ENCODE peak calls at places on chromosome X, in nine cellular contexts. One of them, this sample, is unnamed.

GRCh38 chrX:10722804-10723364 is 102.5 kb upstream of the MID1 start:
- DNase-seq in endothelial cell of umbilical vein: peak
- DNase-seq in IMR-90: peak
- DNase-seq in NB4: peak
- DNase-seq in H1: peak
- DNase-seq in lower leg skin: peak
- DNase-seq in heart left ventricle: peak
- DNase-seq in A549: peak
- DNase-seq in body of pancreas: peak
- DNase-seq in this sample: peak

GRCh38 chrX:7233632-7234406 is 85.9 kb upstream of the PUDP start:
- DNase-seq in endothelial cell of umbilical vein: no peak
- DNase-seq in IMR-90: no peak
- DNase-seq in NB4: peak
- DNase-seq in H1: no peak
- DNase-seq in lower leg skin: no peak
- DNase-seq in heart left ventricle: no peak
- DNase-seq in A549: no peak
- DNase-seq in body of pancreas: no peak
- DNase-seq in this sample: no peak

GRCh38 chrX:7985568-7985967 is 58.4 kb upstream of the PNPLA4 start:
- DNase-seq in endothelial cell of umbilical vein: no peak
- DNase-seq in IMR-90: peak
- DNase-seq in NB4: peak
- DNase-seq in H1: no peak
- DNase-seq in lower leg skin: no peak
- DNase-seq in heart left ventricle: no peak
- DNase-seq in A549: no peak
- DNase-seq in body of pancreas: no peak
- DNase-seq in this sample: no peak

GRCh38 chrX:116009871-116010710 is 160.5 kb upstream of the AGTR2 start:
- DNase-seq in endothelial cell of umbilical vein: no peak
- DNase-seq in IMR-90: no peak
- DNase-seq in NB4: peak
- DNase-seq in H1: no peak
- DNase-seq in lower leg skin: no peak
- DNase-seq in heart left ventricle: peak
- DNase-seq in A549: no peak
- DNase-seq in body of pancreas: peak
- DNase-seq in this sample: peak

GRCh38 chrX:137305404-137305803 is 260.5 kb upstream of the ZIC3 start:
- DNase-seq in endothelial cell of umbilical vein: no peak
- DNase-seq in IMR-90: no peak
- DNase-seq in NB4: no peak
- DNase-seq in H1: no peak
- DNase-seq in lower leg skin: no peak
- DNase-seq in heart left ventricle: no peak
- DNase-seq in A549: no peak
- DNase-seq in body of pancreas: no peak
- DNase-seq in this sample: no peak

GRCh38 chrX:13764284-13764683 is 29.7 kb downstream of the OFD1 start:
- DNase-seq in endothelial cell of umbilical vein: no peak
- DNase-seq in IMR-90: no peak
- DNase-seq in NB4: peak
- DNase-seq in H1: no peak
- DNase-seq in lower leg skin: no peak
- DNase-seq in heart left ventricle: peak
- DNase-seq in A549: no peak
- DNase-seq in body of pancreas: no peak
- DNase-seq in this sample: no peak

GRCh38 chrX:112947981-112948380 is 107.3 kb upstream of the AMOT start:
- DNase-seq in endothelial cell of umbilical vein: no peak
- DNase-seq in IMR-90: no peak
- DNase-seq in NB4: no peak
- DNase-seq in H1: no peak
- DNase-seq in lower leg skin: no peak
- DNase-seq in heart left ventricle: no peak
- DNase-seq in A549: no peak
- DNase-seq in body of pancreas: no peak
- DNase-seq in this sample: no peak

GRCh38 chrX:46381630-46382029 is 163.6 kb downstream of the ZNF674 start:
- DNase-seq in endothelial cell of umbilical vein: peak
- DNase-seq in IMR-90: peak
- DNase-seq in NB4: peak
- DNase-seq in H1: peak
- DNase-seq in lower leg skin: no peak
- DNase-seq in heart left ventricle: no peak
- DNase-seq in A549: no peak
- DNase-seq in body of pancreas: no peak
- DNase-seq in this sample: no peak

GRCh38 chrX:143634701-143635442 is 1.0 kb downstream of the SLITRK4 start:
- DNase-seq in endothelial cell of umbilical vein: no peak
- DNase-seq in IMR-90: no peak
- DNase-seq in NB4: no peak
- DNase-seq in H1: no peak
- DNase-seq in lower leg skin: no peak
- DNase-seq in heart left ventricle: no peak
- DNase-seq in A549: no peak
- DNase-seq in body of pancreas: no peak
- DNase-seq in this sample: no peak

GRCh38 chrX:444305-444704 is 57.6 kb upstream of the PPP2R3B start:
- DNase-seq in endothelial cell of umbilical vein: no peak
- DNase-seq in IMR-90: no peak
- DNase-seq in NB4: no peak
- DNase-seq in H1: no peak
- DNase-seq in lower leg skin: no peak
- DNase-seq in heart left ventricle: no peak
- DNase-seq in A549: no peak
- DNase-seq in body of pancreas: no peak
- DNase-seq in this sample: no peak

GRCh38 chrX:49754238-49754857 is 58.6 kb upstream of the PAGE1 start:
- DNase-seq in endothelial cell of umbilical vein: peak
- DNase-seq in IMR-90: peak
- DNase-seq in NB4: peak
- DNase-seq in H1: peak
- DNase-seq in lower leg skin: peak
- DNase-seq in heart left ventricle: peak
- DNase-seq in A549: peak
- DNase-seq in body of pancreas: peak
- DNase-seq in this sample: peak

GRCh38 chrX:107565916-107566602 is 62.3 kb upstream of the PRPS1 start:
- DNase-seq in endothelial cell of umbilical vein: peak
- DNase-seq in IMR-90: peak
- DNase-seq in NB4: peak
- DNase-seq in H1: no peak
- DNase-seq in lower leg skin: no peak
- DNase-seq in heart left ventricle: no peak
- DNase-seq in A549: peak
- DNase-seq in body of pancreas: peak
- DNase-seq in this sample: no peak

DNA sequence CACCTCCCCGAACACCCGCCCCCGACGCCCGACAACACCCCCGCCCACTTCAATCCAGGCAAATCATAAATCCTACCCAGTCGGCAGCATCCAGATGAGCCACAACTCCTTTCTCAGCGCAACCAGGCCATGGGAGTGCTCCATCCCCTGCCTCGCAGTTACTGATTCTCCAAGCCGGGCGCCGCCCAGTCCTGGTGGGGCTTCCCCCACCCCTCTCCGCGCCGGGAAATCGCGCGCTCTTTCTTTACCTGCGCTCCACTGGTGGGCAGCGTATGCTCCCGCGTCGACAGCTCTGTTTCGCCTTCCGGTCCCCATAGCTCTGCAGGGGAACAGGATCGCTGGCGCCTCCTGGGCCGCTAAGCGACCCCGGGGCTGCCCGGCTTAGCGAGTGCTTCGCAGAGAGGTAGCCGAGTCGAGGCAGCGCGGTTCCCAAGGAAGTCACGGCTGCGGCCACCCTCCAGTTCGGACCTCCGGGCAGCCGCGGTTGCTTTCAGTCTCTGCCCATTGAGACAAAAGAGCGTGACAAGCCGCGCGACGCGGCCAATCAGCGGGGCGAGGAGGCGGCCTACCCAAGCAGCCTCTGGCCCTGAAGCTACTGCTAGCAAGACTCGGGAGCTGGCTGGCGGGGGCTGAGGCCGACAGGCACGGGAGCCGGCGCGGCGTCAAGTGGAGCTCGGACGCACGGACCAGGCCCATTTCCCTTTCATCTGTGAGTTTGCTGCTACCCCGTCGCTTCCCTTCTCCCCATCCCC is 43.7 kb upstream of the TMSB15B start:
- DNase-seq in endothelial cell of umbilical vein: peak
- DNase-seq in IMR-90: peak
- DNase-seq in NB4: peak
- DNase-seq in H1: peak
- DNase-seq in lower leg skin: peak
- DNase-seq in heart left ventricle: peak
- DNase-seq in A549: peak
- DNase-seq in body of pancreas: peak
- DNase-seq in this sample: peak
- TF ChIP-seq POLR2A in endothelial cell of umbilical vein: no peak
- TF ChIP-seq POLR2A in IMR-90: no peak
- TF ChIP-seq POLR2A in NB4: no peak
- TF ChIP-seq POLR2A in H1: peak
- TF ChIP-seq POLR2A in lower leg skin: no peak
- TF ChIP-seq POLR2A in heart left ventricle: no peak
- TF ChIP-seq POLR2A in A549: peak
- TF ChIP-seq POLR2A in body of pancreas: no peak
- TF ChIP-seq POLR2A in this sample: no peak

GRCh38 chrX:42396136-42396535 is 381.8 kb downstream of the PPP1R2C start:
- DNase-seq in endothelial cell of umbilical vein: no peak
- DNase-seq in IMR-90: no peak
- DNase-seq in NB4: no peak
- DNase-seq in H1: no peak
- DNase-seq in lower leg skin: no peak
- DNase-seq in heart left ventricle: no peak
- DNase-seq in A549: no peak
- DNase-seq in body of pancreas: no peak
- DNase-seq in this sample: no peak

GRCh38 chrX:42399632-42400024 is 378.3 kb downstream of the PPP1R2C start:
- DNase-seq in endothelial cell of umbilical vein: no peak
- DNase-seq in IMR-90: no peak
- DNase-seq in NB4: no peak
- DNase-seq in H1: no peak
- DNase-seq in lower leg skin: no peak
- DNase-seq in heart left ventricle: no peak
- DNase-seq in A549: no peak
- DNase-seq in body of pancreas: no peak
- DNase-seq in this sample: no peak

GRCh38 chrX:42398967-42399631 is 378.9 kb downstream of the PPP1R2C start:
- DNase-seq in endothelial cell of umbilical vein: peak
- DNase-seq in IMR-90: no peak
- DNase-seq in NB4: no peak
- DNase-seq in H1: no peak
- DNase-seq in lower leg skin: no peak
- DNase-seq in heart left ventricle: no peak
- DNase-seq in A549: no peak
- DNase-seq in body of pancreas: no peak
- DNase-seq in this sample: no peak
- TF ChIP-seq POLR2A in endothelial cell of umbilical vein: no peak
- TF ChIP-seq POLR2A in IMR-90: no peak
- TF ChIP-seq POLR2A in NB4: no peak
- TF ChIP-seq POLR2A in H1: no peak
- TF ChIP-seq POLR2A in lower leg skin: no peak
- TF ChIP-seq POLR2A in heart left ventricle: no peak
- TF ChIP-seq POLR2A in A549: no peak
- TF ChIP-seq POLR2A in body of pancreas: no peak
- TF ChIP-seq POLR2A in this sample: no peak

DNA sequence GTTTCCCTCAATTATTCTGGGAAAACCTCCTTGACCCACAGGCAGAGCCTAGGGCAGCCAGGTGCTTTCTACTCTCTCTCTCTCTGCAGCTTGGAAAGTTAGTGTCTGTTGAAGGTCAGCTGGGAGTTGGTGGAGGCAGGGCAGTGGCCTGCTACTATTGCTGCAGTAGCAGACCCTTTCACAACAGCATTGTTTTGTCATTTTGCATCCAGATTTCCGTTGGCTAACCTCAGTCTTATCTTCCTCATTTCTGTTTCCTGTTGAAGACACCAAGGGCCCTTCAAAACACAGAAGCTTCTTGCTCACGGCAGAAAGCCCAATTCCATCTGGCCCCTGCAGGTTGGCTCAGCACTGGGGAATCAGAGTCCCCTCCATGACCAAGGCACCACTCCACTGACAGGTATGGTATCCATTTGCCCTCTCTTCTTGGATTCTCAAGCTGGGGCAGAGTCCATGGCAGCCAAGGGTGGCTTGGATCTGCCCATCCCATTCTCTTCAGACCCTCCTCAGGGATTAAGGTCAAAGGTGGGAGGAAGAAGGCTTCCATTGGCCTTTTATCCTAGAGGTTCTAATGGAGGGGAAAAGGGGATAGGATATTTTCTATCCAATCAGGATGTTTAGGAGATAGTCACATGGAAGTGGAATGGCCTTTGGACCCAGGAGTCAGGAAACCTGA is 24.6 kb downstream of the VSIG4 start:
- DNase-seq in endothelial cell of umbilical vein: no peak
- DNase-seq in IMR-90: no peak
- DNase-seq in NB4: peak
- DNase-seq in H1: no peak
- DNase-seq in lower leg skin: peak
- DNase-seq in heart left ventricle: no peak
- DNase-seq in A549: no peak
- DNase-seq in body of pancreas: no peak
- DNase-seq in this sample: no peak
- TF ChIP-seq POLR2A in endothelial cell of umbilical vein: no peak
- TF ChIP-seq POLR2A in IMR-90: no peak
- TF ChIP-seq POLR2A in NB4: peak
- TF ChIP-seq POLR2A in H1: no peak
- TF ChIP-seq POLR2A in lower leg skin: no peak
- TF ChIP-seq POLR2A in heart left ventricle: no peak
- TF ChIP-seq POLR2A in A549: no peak
- TF ChIP-seq POLR2A in body of pancreas: no peak
- TF ChIP-seq POLR2A in this sample: no peak

DNA sequence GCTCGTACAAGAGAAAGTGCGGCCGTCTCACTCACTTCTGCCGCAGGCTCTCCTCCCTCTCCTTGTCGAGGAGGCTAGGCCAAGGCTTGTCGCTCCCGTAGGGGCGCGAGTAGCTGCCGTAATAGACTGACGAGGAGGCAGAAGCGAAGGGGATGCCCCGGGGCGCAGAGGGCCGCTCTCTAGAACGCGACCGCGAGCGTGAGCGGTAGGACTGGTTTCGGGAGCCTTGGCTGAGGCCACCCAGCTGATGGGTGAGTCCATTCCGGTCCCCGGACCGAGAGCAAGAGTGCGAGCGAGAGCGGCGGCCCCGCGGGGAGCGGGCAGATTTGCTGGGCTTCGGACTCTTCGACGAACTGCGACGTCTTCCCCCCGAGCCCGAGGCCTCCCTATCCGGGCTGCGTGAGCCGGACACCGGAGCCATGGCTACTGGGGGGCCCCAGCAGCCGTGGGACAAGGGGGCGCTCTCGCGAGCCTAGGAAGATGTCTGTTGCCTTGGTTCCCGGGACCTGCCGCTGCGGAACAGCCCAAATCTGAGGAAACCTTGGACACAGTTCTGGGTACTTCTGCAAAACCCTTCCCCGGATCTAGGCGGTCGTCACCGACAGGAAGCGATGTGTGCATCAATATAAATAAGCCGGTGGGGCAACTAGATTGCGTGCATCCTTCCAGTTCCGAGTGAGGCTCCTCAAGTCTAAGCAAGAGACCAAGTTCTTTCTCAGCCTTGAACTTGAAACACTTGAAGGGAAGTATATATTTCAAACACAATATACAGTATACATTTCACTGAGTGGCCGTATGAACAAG is at the start of gene NKAP:
- DNase-seq in endothelial cell of umbilical vein: peak
- DNase-seq in IMR-90: peak
- DNase-seq in NB4: peak
- DNase-seq in H1: peak
- DNase-seq in lower leg skin: peak
- DNase-seq in heart left ventricle: peak
- DNase-seq in A549: peak
- DNase-seq in body of pancreas: peak
- DNase-seq in this sample: peak
- TF ChIP-seq POLR2A in endothelial cell of umbilical vein: peak
- TF ChIP-seq POLR2A in IMR-90: peak
- TF ChIP-seq POLR2A in NB4: peak
- TF ChIP-seq POLR2A in H1: no peak
- TF ChIP-seq POLR2A in lower leg skin: no peak
- TF ChIP-seq POLR2A in heart left ventricle: no peak
- TF ChIP-seq POLR2A in A549: peak
- TF ChIP-seq POLR2A in body of pancreas: no peak
- TF ChIP-seq POLR2A in this sample: peak

This sample was measured in prostate gland.